ENCODE peak calls at places on chromosomes 11 and 22, in four cellular contexts. K is testis, S is OCI-LY7, J is tibial nerve. Z is an unnamed sample.

GRCh38 chr22:41799486-41800347 is 762 bp upstream of the CCDC134 start:
- DNase-seq in K (peak), S (peak), J (peak), Z (no peak)

GRCh38 chr11:12134239-12134590 is 23.8 kb downstream of the MICAL2 start:
- DNase-seq in K (no peak), S (no peak), J (no peak), Z (no peak)

GRCh38 chr11:85752890-85753581 is 57.9 kb downstream of the SYTL2 start:
- DNase-seq in K (peak), S (no peak), J (peak), Z (no peak)

GRCh38 chr11:117259417-117259816 is 26.9 kb downstream of the RNF214 start:
- DNase-seq in K (no peak), S (no peak), J (no peak), Z (no peak)

GRCh38 chr11:15826826-15827225 is 529.5 kb downstream of the SOX6 start:
- DNase-seq in K (peak), S (peak), J (peak), Z (peak)

GRCh38 chr11:66353762-66354161 is 6.3 kb upstream of the B4GAT1 start:
- DNase-seq in K (no peak), S (no peak), J (no peak), Z (no peak)

GRCh38 chr22:35894464-35894878 is 134.2 kb downstream of the RBFOX2 start:
- DNase-seq in K (peak), S (peak), J (peak), Z (no peak)

GRCh38 chr11:1223346-1224108 is 661 bp downstream of the MUC5B start:
- DNase-seq in K (peak), S (no peak), J (no peak), Z (peak)

GRCh38 chr11:440065-441042 is 1.5 kb downstream of the ANO9 start:
- DNase-seq in K (no peak), S (no peak), J (no peak), Z (no peak)

GRCh38 chr11:57800444-57801184 is 39.0 kb downstream of the CTNND1 start:
- DNase-seq in K (no peak), S (peak), J (peak), Z (no peak)

GRCh38 chr11:66950113-66950535 is 8.1 kb downstream of the PC start:
- DNase-seq in K (no peak), S (no peak), J (no peak), Z (no peak)

GRCh38 chr11:127390465-127390864 is 389.9 kb upstream of the KIRREL3 start:
- DNase-seq in K (no peak), S (no peak), J (no peak), Z (no peak)
- TF ChIP-seq CTCF in K (no peak), S (no peak), J (no peak), Z (no peak)

GRCh38 chr11:82671451-82671850 is 62.2 kb downstream of the FAM181B start:
- DNase-seq in K (no peak), S (no peak), J (no peak), Z (no peak)

GRCh38 chr11:82680252-82680651 is 53.4 kb downstream of the FAM181B start:
- DNase-seq in K (no peak), S (no peak), J (no peak), Z (no peak)

GRCh38 chr11:82682003-82682751 is 51.5 kb downstream of the FAM181B start:
- DNase-seq in K (no peak), S (peak), J (peak), Z (no peak)

GRCh38 chr11:82675838-82676237 is 57.8 kb downstream of the FAM181B start:
- DNase-seq in K (no peak), S (no peak), J (no peak), Z (no peak)

GRCh38 chr11:82676483-82677094 is 57.1 kb downstream of the FAM181B start:
- DNase-seq in K (no peak), S (peak), J (no peak), Z (no peak)
- TF ChIP-seq CTCF in K (no peak), S (peak), J (peak), Z (peak)

GRCh38 chr11:109862808-109863207 is 230.4 kb upstream of the ZC3H12C start:
- DNase-seq in K (no peak), S (no peak), J (no peak), Z (no peak)

GRCh38 chr11:109864834-109865557 is 228.2 kb upstream of the ZC3H12C start:
- DNase-seq in K (no peak), S (no peak), J (no peak), Z (no peak)

GRCh38 chr11:109867784-109868183 is 225.4 kb upstream of the ZC3H12C start:
- DNase-seq in K (no peak), S (no peak), J (no peak), Z (no peak)

GRCh38 chr11:109864161-109864661 is 229.0 kb upstream of the ZC3H12C start:
- DNase-seq in K (no peak), S (no peak), J (no peak), Z (no peak)

GRCh38 chr11:109865558-109866186 is 227.5 kb upstream of the ZC3H12C start:
- DNase-seq in K (peak), S (no peak), J (no peak), Z (no peak)
- TF ChIP-seq CTCF in K (no peak), S (no peak), J (no peak), Z (peak)

DNA sequence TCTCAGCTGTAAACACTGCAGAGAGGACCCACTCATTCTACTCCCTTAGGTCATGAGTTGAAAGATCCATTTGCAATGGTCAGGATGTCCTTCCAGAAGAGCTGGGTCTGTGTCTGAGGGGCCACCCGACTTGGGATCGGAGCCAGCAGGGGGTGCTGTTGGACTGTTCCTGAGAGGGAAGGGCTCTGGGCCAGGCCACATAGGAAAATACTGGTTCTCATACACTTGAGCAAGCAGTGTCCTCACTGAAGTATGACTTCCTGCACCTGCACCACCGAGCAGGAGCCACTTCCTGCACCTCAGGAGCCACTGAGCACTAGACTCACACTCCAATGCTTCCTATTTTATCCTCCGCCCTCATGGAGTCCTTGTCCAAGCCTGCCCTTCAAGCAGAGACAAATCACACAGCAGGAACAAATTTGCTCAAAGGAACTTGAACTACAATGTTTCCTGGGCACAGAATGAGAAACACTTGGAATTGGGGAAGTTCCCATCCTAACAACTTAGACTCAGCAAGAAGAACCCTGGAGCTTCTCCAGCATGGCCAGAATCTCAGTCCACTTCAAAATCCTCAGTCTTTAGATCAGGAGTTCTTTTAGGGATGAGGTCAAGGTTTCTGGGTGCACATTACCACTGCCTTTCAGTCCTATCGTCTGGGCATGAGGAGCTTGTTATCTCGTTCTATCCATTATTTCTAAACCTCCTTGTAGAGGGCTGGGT is 36.6 kb upstream of the VPREB1 start:
- DNase-seq in K (peak), S (peak), J (peak), Z (no peak)
- TF ChIP-seq CTCF in K (no peak), S (peak), J (peak), Z (peak)